ENCODE peak calls at places on chromosomes 1 and 21, in five cellular contexts. D, M, U, K and R are unnamed samples.

GRCh38 chr21:38824124-38824822 is 18.5 kb downstream of the ETS2 start:
- DNase-seq in U (peak), M (no peak), K (peak), D (no peak), R (peak)

GRCh38 chr1:110674337-110675059 is at the start of gene KCNA3:
- DNase-seq in K (peak), D (peak), U (peak), M (peak), R (no peak)

GRCh38 chr1:210092366-210092765 is 140.2 kb upstream of the SERTAD4 start:
- DNase-seq in M (no peak), D (no peak), U (no peak), K (no peak), R (no peak)

GRCh38 chr1:4972761-4973320 is 318.4 kb downstream of the AJAP1 start:
- DNase-seq in D (no peak), U (no peak), M (no peak), K (no peak), R (no peak)

GRCh38 chr1:88825721-88826120 is 65.6 kb downstream of the GTF2B start:
- DNase-seq in M (no peak), K (no peak), D (no peak), U (no peak), R (no peak)

GRCh38 chr1:203161703-203162102 is 13.9 kb downstream of the MYBPH start:
- DNase-seq in U (no peak), D (no peak), M (no peak), K (no peak), R (no peak)

GRCh38 chr1:226082959-226083302 is 20.4 kb downstream of the H3-3A start:
- DNase-seq in M (peak), K (no peak), U (peak), D (no peak), R (no peak)

GRCh38 chr21:33238565-33239255 is 9.0 kb downstream of the IFNAR2 start:
- DNase-seq in U (no peak), M (no peak), D (no peak), K (no peak), R (no peak)

GRCh38 chr1:94362466-94363058 is 55.6 kb upstream of the ABCD3 start:
- DNase-seq in D (no peak), U (peak), K (no peak), M (no peak), R (no peak)

GRCh38 chr21:41048141-41048540 is 119.8 kb upstream of the BACE2 start:
- DNase-seq in M (no peak), D (no peak), K (no peak), U (no peak), R (no peak)

GRCh38 chr1:211656728-211657127 is 18.7 kb downstream of the NEK2 start:
- DNase-seq in K (no peak), M (no peak), D (no peak), U (no peak), R (no peak)

GRCh38 chr1:92833840-92834239 is 2.0 kb downstream of the RPL5 start:
- DNase-seq in M (no peak), D (no peak), U (no peak), K (no peak), R (no peak)

GRCh38 chr1:39406533-39407478 is 84.6 kb upstream of the BMP8A start:
- DNase-seq in M (no peak), D (no peak), U (peak), K (no peak), R (no peak)

GRCh38 chr1:206784471-206784903 is 12.2 kb upstream of the IL10 start:
- DNase-seq in K (no peak), D (no peak), M (no peak), U (no peak), R (peak)

GRCh38 chr1:6378096-6378746 is 15.3 kb downstream of the ACOT7 start:
- DNase-seq in M (no peak), D (no peak), K (no peak), U (no peak), R (no peak)

GRCh38 chr1:214187152-214187900 is 93.6 kb upstream of the SMYD2 start:
- DNase-seq in U (peak), D (no peak), K (no peak), M (no peak), R (no peak)

GRCh38 chr1:245332513-245332912 is 177.7 kb downstream of the KIF26B start:
- DNase-seq in M (no peak), U (no peak), K (no peak), D (no peak), R (no peak)

GRCh38 chr1:23530089-23530749 is 814 bp downstream of the E2F2 start:
- DNase-seq in M (peak), D (no peak), U (no peak), K (no peak), R (no peak)

GRCh38 chr1:32487182-32487581 is 22.3 kb downstream of the ZBTB8B start:
- DNase-seq in U (no peak), K (no peak), M (no peak), D (no peak), R (no peak)

GRCh38 chr1:178774263-178774662 is 49.2 kb downstream of the RALGPS2 start:
- DNase-seq in D (no peak), U (peak), K (no peak), M (no peak), R (peak)

GRCh38 chr1:45929257-45929687 is 125.9 kb downstream of the MAST2 start:
- DNase-seq in U (peak), M (no peak), D (no peak), K (no peak), R (no peak)

GRCh38 chr21:36891692-36892091 is 74.8 kb downstream of the HLCS start:
- DNase-seq in K (no peak), U (no peak), D (no peak), M (no peak), R (no peak)

GRCh38 chr1:200154069-200154767 is 126.7 kb downstream of the NR5A2 start:
- DNase-seq in D (peak), K (no peak), U (no peak), M (no peak), R (peak)

GRCh38 chr1:225378880-225379279 is 49.0 kb downstream of the LBR start:
- DNase-seq in M (no peak), D (no peak), U (peak), K (no peak), R (no peak)

GRCh38 chr1:155471891-155472290 is 90.7 kb downstream of the ASH1L start:
- DNase-seq in K (no peak), D (no peak), U (no peak), M (no peak), R (no peak)

GRCh38 chr21:45378258-45378966 is 26.6 kb upstream of the COL18A1 start:
- DNase-seq in D (no peak), U (peak), K (no peak), M (no peak), R (no peak)

GRCh38 chr1:48920741-48921330 is 144.1 kb upstream of the BEND5 start:
- DNase-seq in U (peak), K (no peak), M (no peak), D (no peak), R (no peak)

GRCh38 chr1:199170711-199171110 is 531.9 kb downstream of the PTPRC start:
- DNase-seq in D (no peak), M (no peak), U (peak), K (no peak), R (no peak)

GRCh38 chr1:68321084-68321685 is 88.9 kb upstream of the WLS start:
- DNase-seq in M (peak), U (peak), D (no peak), K (peak), R (peak)

GRCh38 chr21:41764558-41765392 is 2.1 kb downstream of the RIPK4 start:
- DNase-seq in D (no peak), U (no peak), M (no peak), K (no peak), R (peak)